ENCODE peak calls at places on chromosomes 16 and 17, in six cellular contexts. One of them, this sample, is unnamed. For H3K27me3, the result is how much of the 10 kb centered on the place peaks cover.

GRCh38 chr16:13997526-13997925 is 73.6 kb upstream of the MRTFB start:
- DNase-seq in endodermal cell: no peak
- DNase-seq in effector memory CD4-positive, alpha-beta T cell: no peak
- DNase-seq in IMR-90: no peak
- DNase-seq in transverse colon: no peak
- DNase-seq in aorta: no peak
- DNase-seq in this sample: no peak

GRCh38 chr16:596736-597060 is 6.8 kb downstream of the RAB40C start:
- DNase-seq in endodermal cell: no peak
- DNase-seq in aorta: no peak
- DNase-seq in IMR-90: no peak
- DNase-seq in effector memory CD4-positive, alpha-beta T cell: no peak
- DNase-seq in transverse colon: no peak
- DNase-seq in this sample: no peak

GRCh38 chr17:8122391-8122922 is 1.4 kb downstream of the HES7 start:
- DNase-seq in effector memory CD4-positive, alpha-beta T cell: no peak
- DNase-seq in IMR-90: peak
- DNase-seq in transverse colon: no peak
- DNase-seq in aorta: no peak
- DNase-seq in endodermal cell: peak
- DNase-seq in this sample: peak

GRCh38 chr17:60941028-60941427 is 263.4 kb downstream of the BCAS3 start:
- DNase-seq in transverse colon: peak
- DNase-seq in effector memory CD4-positive, alpha-beta T cell: no peak
- DNase-seq in endodermal cell: no peak
- DNase-seq in IMR-90: peak
- DNase-seq in aorta: peak
- DNase-seq in this sample: no peak

GRCh38 chr17:73304971-73305786 is 6.6 kb downstream of the CDC42EP4 start:
- DNase-seq in IMR-90: peak
- DNase-seq in transverse colon: peak
- DNase-seq in aorta: peak
- DNase-seq in effector memory CD4-positive, alpha-beta T cell: no peak
- DNase-seq in endodermal cell: peak
- DNase-seq in this sample: peak

GRCh38 chr16:12971216-12971615 is 69.8 kb downstream of the SHISA9 start:
- DNase-seq in effector memory CD4-positive, alpha-beta T cell: no peak
- DNase-seq in endodermal cell: peak
- DNase-seq in IMR-90: no peak
- DNase-seq in transverse colon: no peak
- DNase-seq in aorta: no peak
- DNase-seq in this sample: peak

GRCh38 chr17:13001991-13002615 is 15.7 kb downstream of the ELAC2 start:
- DNase-seq in endodermal cell: no peak
- DNase-seq in IMR-90: peak
- DNase-seq in aorta: peak
- DNase-seq in effector memory CD4-positive, alpha-beta T cell: no peak
- DNase-seq in transverse colon: no peak
- DNase-seq in this sample: no peak

GRCh38 chr17:75313941-75314550 is 24.8 kb upstream of the SLC25A19 start:
- DNase-seq in transverse colon: peak
- DNase-seq in aorta: no peak
- DNase-seq in endodermal cell: no peak
- DNase-seq in IMR-90: peak
- DNase-seq in effector memory CD4-positive, alpha-beta T cell: no peak
- DNase-seq in this sample: no peak

GRCh38 chr17:38881600-38882191 is 11.8 kb downstream of the LASP1 start:
- DNase-seq in aorta: peak
- DNase-seq in endodermal cell: peak
- DNase-seq in effector memory CD4-positive, alpha-beta T cell: no peak
- DNase-seq in transverse colon: peak
- DNase-seq in IMR-90: peak
- DNase-seq in this sample: no peak

GRCh38 chr16:705748-706188 is at the start of gene FBXL16:
- DNase-seq in IMR-90: no peak
- DNase-seq in endodermal cell: peak
- DNase-seq in effector memory CD4-positive, alpha-beta T cell: no peak
- DNase-seq in transverse colon: no peak
- DNase-seq in aorta: no peak
- DNase-seq in this sample: peak

GRCh38 chr17:50055055-50055425 is 870 bp upstream of the ITGA3 start:
- DNase-seq in effector memory CD4-positive, alpha-beta T cell: no peak
- DNase-seq in transverse colon: peak
- DNase-seq in IMR-90: no peak
- DNase-seq in endodermal cell: peak
- DNase-seq in aorta: no peak
- DNase-seq in this sample: peak

GRCh38 chr17:18240449-18240848 is 15.0 kb downstream of the LLGL1 start:
- DNase-seq in aorta: no peak
- DNase-seq in endodermal cell: no peak
- DNase-seq in IMR-90: no peak
- DNase-seq in transverse colon: no peak
- DNase-seq in effector memory CD4-positive, alpha-beta T cell: no peak
- DNase-seq in this sample: no peak

GRCh38 chr17:68909066-68909465 is 46.1 kb downstream of the ABCA8 start:
- DNase-seq in transverse colon: peak
- DNase-seq in aorta: no peak
- DNase-seq in endodermal cell: no peak
- DNase-seq in IMR-90: peak
- DNase-seq in effector memory CD4-positive, alpha-beta T cell: no peak
- DNase-seq in this sample: peak

GRCh38 chr16:66936462-66936861 is 1.1 kb downstream of the CES2 start:
- DNase-seq in endodermal cell: no peak
- DNase-seq in effector memory CD4-positive, alpha-beta T cell: no peak
- DNase-seq in IMR-90: no peak
- DNase-seq in transverse colon: peak
- DNase-seq in aorta: no peak
- DNase-seq in this sample: no peak

GRCh38 chr17:45841883-45842525 is 2.7 kb upstream of the SPPL2C start:
- DNase-seq in IMR-90: no peak
- DNase-seq in aorta: no peak
- DNase-seq in effector memory CD4-positive, alpha-beta T cell: no peak
- DNase-seq in transverse colon: no peak
- DNase-seq in endodermal cell: no peak
- DNase-seq in this sample: peak

GRCh38 chr16:84378567-84378966 is 10.2 kb downstream of the ATP2C2 start:
- DNase-seq in IMR-90: no peak
- DNase-seq in endodermal cell: no peak
- DNase-seq in aorta: peak
- DNase-seq in effector memory CD4-positive, alpha-beta T cell: no peak
- DNase-seq in transverse colon: no peak
- DNase-seq in this sample: no peak

GRCh38 chr17:73566905-73567782 is 77.1 kb downstream of the SDK2 start:
- DNase-seq in IMR-90: no peak
- DNase-seq in endodermal cell: peak
- DNase-seq in effector memory CD4-positive, alpha-beta T cell: no peak
- DNase-seq in aorta: no peak
- DNase-seq in transverse colon: no peak
- DNase-seq in this sample: no peak

GRCh38 chr16:77775911-77776909 is 12.2 kb upstream of the VAT1L start:
- DNase-seq in transverse colon: no peak
- DNase-seq in IMR-90: peak
- DNase-seq in effector memory CD4-positive, alpha-beta T cell: no peak
- DNase-seq in aorta: no peak
- DNase-seq in endodermal cell: no peak
- DNase-seq in this sample: no peak

GRCh38 chr17:37848690-37849616 is 75.3 kb upstream of the TBC1D3K start:
- DNase-seq in aorta: no peak
- DNase-seq in IMR-90: peak
- DNase-seq in endodermal cell: peak
- DNase-seq in transverse colon: no peak
- DNase-seq in effector memory CD4-positive, alpha-beta T cell: no peak
- DNase-seq in this sample: peak

GRCh38 chr16:65487231-65487630 is 365.4 kb upstream of the CDH11 start:
- DNase-seq in IMR-90: no peak
- DNase-seq in effector memory CD4-positive, alpha-beta T cell: no peak
- DNase-seq in endodermal cell: no peak
- DNase-seq in transverse colon: no peak
- DNase-seq in aorta: no peak
- DNase-seq in this sample: no peak

GRCh38 chr16:17470871-17471744 is at the start of gene XYLT1:
- DNase-seq in effector memory CD4-positive, alpha-beta T cell: peak
- DNase-seq in IMR-90: peak
- DNase-seq in transverse colon: peak
- DNase-seq in endodermal cell: peak
- DNase-seq in aorta: peak
- DNase-seq in this sample: peak

GRCh38 chr17:915416-916201 is 64.0 kb downstream of the NXN start:
- DNase-seq in effector memory CD4-positive, alpha-beta T cell: no peak
- DNase-seq in IMR-90: no peak
- DNase-seq in aorta: no peak
- DNase-seq in endodermal cell: no peak
- DNase-seq in transverse colon: no peak
- DNase-seq in this sample: no peak

GRCh38 chr17:2237521-2237921 is 66.1 kb downstream of the SMG6 start:
- DNase-seq in IMR-90: no peak
- DNase-seq in transverse colon: no peak
- DNase-seq in effector memory CD4-positive, alpha-beta T cell: no peak
- DNase-seq in aorta: no peak
- DNase-seq in endodermal cell: no peak
- DNase-seq in this sample: no peak

GRCh38 chr16:55048745-55049144 is 118.1 kb downstream of the IRX5 start:
- DNase-seq in aorta: no peak
- DNase-seq in effector memory CD4-positive, alpha-beta T cell: no peak
- DNase-seq in IMR-90: no peak
- DNase-seq in endodermal cell: no peak
- DNase-seq in transverse colon: no peak
- DNase-seq in this sample: no peak

GRCh38 chr17:35423761-35424160 is 8.5 kb downstream of the SLFN12 start:
- DNase-seq in endodermal cell: no peak
- DNase-seq in IMR-90: peak
- DNase-seq in aorta: no peak
- DNase-seq in effector memory CD4-positive, alpha-beta T cell: no peak
- DNase-seq in transverse colon: no peak
- DNase-seq in this sample: no peak

GRCh38 chr16:69654280-69654931 is 72.0 kb downstream of the NQO1 start:
- DNase-seq in effector memory CD4-positive, alpha-beta T cell: no peak
- DNase-seq in aorta: no peak
- DNase-seq in transverse colon: no peak
- DNase-seq in IMR-90: no peak
- DNase-seq in endodermal cell: no peak
- DNase-seq in this sample: no peak

GRCh38 chr16:71406316-71406715 is 35.5 kb downstream of the TLE7 start:
- DNase-seq in transverse colon: no peak
- DNase-seq in aorta: no peak
- DNase-seq in IMR-90: no peak
- DNase-seq in endodermal cell: no peak
- DNase-seq in effector memory CD4-positive, alpha-beta T cell: no peak
- DNase-seq in this sample: no peak

GRCh38 chr17:82226170-82226808 is 2.6 kb upstream of the SLC16A3 start:
- DNase-seq in IMR-90: no peak
- DNase-seq in endodermal cell: no peak
- DNase-seq in transverse colon: no peak
- DNase-seq in aorta: no peak
- DNase-seq in effector memory CD4-positive, alpha-beta T cell: no peak
- DNase-seq in this sample: no peak

GRCh38 chr17:42891539-42892152 is 9.0 kb upstream of the G6PC1 start:
- DNase-seq in effector memory CD4-positive, alpha-beta T cell: no peak
- DNase-seq in aorta: peak
- DNase-seq in endodermal cell: peak
- DNase-seq in transverse colon: peak
- DNase-seq in IMR-90: peak
- DNase-seq in this sample: no peak

GRCh38 chr17:68435876-68436842 is 21.1 kb downstream of the WIPI1 start:
- DNase-seq in endodermal cell: peak
- DNase-seq in transverse colon: peak
- DNase-seq in aorta: peak
- DNase-seq in effector memory CD4-positive, alpha-beta T cell: peak
- DNase-seq in IMR-90: peak
- DNase-seq in this sample: peak

GRCh38 chr17:46776298-46777005 is 42.0 kb downstream of the WNT3 start:
- DNase-seq in effector memory CD4-positive, alpha-beta T cell: no peak
- DNase-seq in transverse colon: no peak
- DNase-seq in IMR-90: no peak
- DNase-seq in endodermal cell: peak
- DNase-seq in aorta: peak
- DNase-seq in this sample: no peak

GRCh38 chr17:79201536-79202227 is 127.1 kb downstream of the ENGASE start:
- DNase-seq in aorta: no peak
- DNase-seq in IMR-90: no peak
- DNase-seq in effector memory CD4-positive, alpha-beta T cell: no peak
- DNase-seq in transverse colon: no peak
- DNase-seq in endodermal cell: peak
- DNase-seq in this sample: peak
- H3K27me3 ChIP-seq in aorta: under half
- H3K27me3 ChIP-seq in IMR-90: under half
- H3K27me3 ChIP-seq in effector memory CD4-positive, alpha-beta T cell: under half
- H3K27me3 ChIP-seq in transverse colon: under half
- H3K27me3 ChIP-seq in endodermal cell: under half
- H3K27me3 ChIP-seq in this sample: half or more

GRCh38 chr16:50515218-50515617 is 33.0 kb upstream of the NKD1 start:
- DNase-seq in aorta: no peak
- DNase-seq in effector memory CD4-positive, alpha-beta T cell: no peak
- DNase-seq in transverse colon: no peak
- DNase-seq in IMR-90: no peak
- DNase-seq in endodermal cell: no peak
- DNase-seq in this sample: no peak
- H3K27ac ChIP-seq in aorta: no peak
- H3K27ac ChIP-seq in effector memory CD4-positive, alpha-beta T cell: no peak
- H3K27ac ChIP-seq in transverse colon: no peak
- H3K27ac ChIP-seq in IMR-90: no peak
- H3K27ac ChIP-seq in endodermal cell: no peak
- H3K27ac ChIP-seq in this sample: no peak

GRCh38 chr17:63446981-63447687 is 1.0 kb upstream of the CYB561 start:
- DNase-seq in endodermal cell: peak
- DNase-seq in IMR-90: no peak
- DNase-seq in effector memory CD4-positive, alpha-beta T cell: peak
- DNase-seq in transverse colon: peak
- DNase-seq in aorta: no peak
- DNase-seq in this sample: peak
- H3K27me3 ChIP-seq in endodermal cell: under half
- H3K27me3 ChIP-seq in IMR-90: under half
- H3K27me3 ChIP-seq in effector memory CD4-positive, alpha-beta T cell: under half
- H3K27me3 ChIP-seq in transverse colon: under half
- H3K27me3 ChIP-seq in aorta: under half
- H3K27me3 ChIP-seq in this sample: under half

GRCh38 chr16:88452485-88453216 is 429 bp upstream of the ZFPM1 start:
- DNase-seq in aorta: peak
- DNase-seq in endodermal cell: peak
- DNase-seq in effector memory CD4-positive, alpha-beta T cell: peak
- DNase-seq in transverse colon: peak
- DNase-seq in IMR-90: peak
- DNase-seq in this sample: peak

GRCh38 chr16:88453217-88453531 is at the start of gene ZFPM1:
- DNase-seq in aorta: no peak
- DNase-seq in IMR-90: no peak
- DNase-seq in transverse colon: no peak
- DNase-seq in effector memory CD4-positive, alpha-beta T cell: no peak
- DNase-seq in endodermal cell: no peak
- DNase-seq in this sample: no peak

GRCh38 chr16:88453621-88454314 is 688 bp downstream of the ZFPM1 start:
- DNase-seq in effector memory CD4-positive, alpha-beta T cell: no peak
- DNase-seq in aorta: no peak
- DNase-seq in endodermal cell: peak
- DNase-seq in transverse colon: no peak
- DNase-seq in IMR-90: no peak
- DNase-seq in this sample: no peak

GRCh38 chr16:88449267-88449561 is 3.9 kb upstream of the ZFPM1 start:
- DNase-seq in aorta: no peak
- DNase-seq in transverse colon: peak
- DNase-seq in endodermal cell: no peak
- DNase-seq in effector memory CD4-positive, alpha-beta T cell: no peak
- DNase-seq in IMR-90: no peak
- DNase-seq in this sample: no peak

GRCh38 chr16:88451586-88452484 is 1.2 kb upstream of the ZFPM1 start:
- DNase-seq in effector memory CD4-positive, alpha-beta T cell: no peak
- DNase-seq in aorta: no peak
- DNase-seq in endodermal cell: no peak
- DNase-seq in transverse colon: no peak
- DNase-seq in IMR-90: no peak
- DNase-seq in this sample: no peak
- H3K27ac ChIP-seq in effector memory CD4-positive, alpha-beta T cell: no peak
- H3K27ac ChIP-seq in aorta: no peak
- H3K27ac ChIP-seq in endodermal cell: no peak
- H3K27ac ChIP-seq in transverse colon: peak
- H3K27ac ChIP-seq in IMR-90: no peak
- H3K27ac ChIP-seq in this sample: no peak